ENCODE peak calls at places on chromosomes 3 and 15, in ten cellular contexts. O is stimulated activated CD8-positive, alpha-beta memory T cell treated with anti-CD3 and anti-CD28 coated beads, Interleukin-4, amount 100 ng/mL, for 48 hours; V is iPS-NIHi11; K is amygdala; N is RWPE2; X is LoVo; D is stimulated activated CD4-positive, alpha-beta T cell treated with anti-CD3 and anti-CD28 coated beads, Interleukin-12 subunit alpha, Interleukin-12 subunit beta, amount 100 ng/mL, for 4 hours; Z is A549; S is astrocyte of the spinal cord; Y is mesendoderm. E is an unnamed sample.

GRCh38 chr15:77064539-77065308 is 6.2 kb downstream of the TSPAN3 start:
- DNase-seq in S (peak; percentile 51), N (no peak), Z (no peak), Y (no peak), K (no peak), V (no peak), O (no peak), X (peak; percentile 24), D (no peak), E (peak; percentile 56)

GRCh38 chr15:37053070-37053653 is 47.2 kb downstream of the MEIS2 start:
- DNase-seq in N (no peak), D (no peak), V (no peak), Z (no peak), X (no peak), Y (no peak), O (no peak), S (peak; percentile 63), K (no peak), E (no peak)

GRCh38 chr15:89367485-89368451 is 33.1 kb upstream of the POLG start:
- DNase-seq in Y (peak; percentile 64), Z (peak; percentile 78), D (no peak), K (peak; percentile 44), S (no peak), O (no peak), X (no peak), V (peak; percentile 83), N (peak; percentile 86), E (no peak)

GRCh38 chr3:167783781-167784180 is 48.3 kb downstream of the SERPINI1 start:
- DNase-seq in O (no peak), X (no peak), N (no peak), Z (no peak), K (peak; percentile 14), Y (no peak), D (no peak), S (peak; percentile 53), V (no peak), E (no peak)

GRCh38 chr3:123559040-123559861 is 25.6 kb downstream of the HACD2 start:
- DNase-seq in Z (peak; percentile 59), N (no peak), V (peak; percentile 62), Y (peak; percentile 42), X (peak; percentile 65), S (peak; percentile 52), D (no peak), K (no peak), O (no peak), E (peak; percentile 55)

GRCh38 chr3:136122006-136122405 is 74.1 kb downstream of the MSL2 start:
- DNase-seq in X (no peak), K (no peak), Y (no peak), V (no peak), S (peak; percentile 10), D (no peak), O (no peak), Z (no peak), N (no peak), E (no peak)

GRCh38 chr15:80308002-80308401 is 56.0 kb upstream of the CTXND1 start:
- DNase-seq in K (no peak), X (no peak), N (no peak), D (no peak), S (no peak), V (no peak), Z (no peak), Y (peak; percentile 69), O (no peak), E (no peak)

GRCh38 chr3:126858887-126859286 is 124.0 kb upstream of the PLXNA1 start:
- DNase-seq in S (peak; percentile 94), D (no peak), O (no peak), X (no peak), N (peak; percentile 86), Z (peak; percentile 85), Y (peak; percentile 48), K (no peak), V (no peak), E (no peak)

GRCh38 chr3:64668582-64669510 is 19.0 kb downstream of the ADAMTS9 start:
- DNase-seq in Y (peak; percentile 11), X (no peak), D (no peak), O (no peak), Z (no peak), N (no peak), S (no peak), K (no peak), V (no peak), E (no peak)

GRCh38 chr3:150040097-150040496 is 69.4 kb upstream of the PFN2 start:
- DNase-seq in X (peak; percentile 9), Z (no peak), K (no peak), S (no peak), N (no peak), Y (no peak), O (no peak), D (no peak), V (no peak), E (no peak)

GRCh38 chr15:31399544-31400171 is 73.0 kb downstream of the KLF13 start:
- DNase-seq in X (no peak), K (no peak), Y (no peak), V (no peak), Z (no peak), S (peak; percentile 55), O (peak; percentile 70), D (no peak), N (no peak), E (no peak)

GRCh38 chr3:134796313-134797079 is 1.4 kb downstream of the EPHB1 start:
- DNase-seq in Y (peak; percentile 38), Z (no peak), X (no peak), N (no peak), K (peak; percentile 17), S (peak; percentile 12), D (no peak), O (no peak), V (peak; percentile 13), E (no peak)

GRCh38 chr3:107208100-107208499 is 169.1 kb upstream of the CCDC54 start:
- DNase-seq in O (no peak), D (no peak), K (no peak), Z (peak; percentile 35), S (peak; percentile 99), N (no peak), V (peak; percentile 20), Y (no peak), X (peak; percentile 31), E (peak; percentile 3)

GRCh38 chr3:447671-448070 is 251.1 kb downstream of the CHL1 start:
- DNase-seq in D (no peak), Y (no peak), N (no peak), O (no peak), V (no peak), S (no peak), K (no peak), Z (no peak), X (no peak), E (no peak)

GRCh38 chr3:101998256-101998926 is 149.1 kb downstream of the NFKBIZ start:
- DNase-seq in Y (no peak), V (no peak), O (no peak), X (no peak), N (no peak), D (no peak), Z (no peak), K (no peak), S (peak; percentile 38), E (no peak)

GRCh38 chr15:68353418-68354145 is 76.0 kb downstream of the FEM1B start:
- DNase-seq in X (no peak), D (no peak), O (no peak), S (no peak), K (no peak), V (no peak), N (no peak), Y (no peak), Z (no peak), E (peak; percentile 59)

GRCh38 chr15:92599394-92599970 is 56.1 kb downstream of the FAM174B start:
- DNase-seq in K (no peak), V (no peak), D (no peak), Y (no peak), N (no peak), S (peak; percentile 79), O (no peak), Z (no peak), X (no peak), E (no peak)